ENCODE peak calls at places on chromosome 6, in five cellular contexts. One of them, this sample, is unnamed.

GRCh38 chr6:111737065-111737521 is 131.4 kb upstream of the TRAF3IP2 start:
- DNase-seq in K562: no peak
- DNase-seq in uterus: no peak
- DNase-seq in IMR-90: peak; percentile 70
- DNase-seq in right lobe of liver: no peak
- DNase-seq in this sample: no peak

GRCh38 chr6:2266845-2267244 is 21.4 kb upstream of the GMDS start:
- DNase-seq in K562: no peak
- DNase-seq in uterus: no peak
- DNase-seq in IMR-90: no peak
- DNase-seq in right lobe of liver: no peak
- DNase-seq in this sample: no peak

GRCh38 chr6:137832110-137832509 is 34.9 kb upstream of the TNFAIP3 start:
- DNase-seq in K562: peak; percentile 70
- DNase-seq in uterus: no peak
- DNase-seq in IMR-90: peak; percentile 92
- DNase-seq in right lobe of liver: no peak
- DNase-seq in this sample: no peak

GRCh38 chr6:5278571-5279120 is 17.3 kb downstream of the FARS2 start:
- DNase-seq in K562: no peak
- DNase-seq in uterus: no peak
- DNase-seq in IMR-90: no peak
- DNase-seq in right lobe of liver: no peak
- DNase-seq in this sample: no peak

GRCh38 chr6:81668615-81669047 is 83.8 kb downstream of the TENT5A start:
- DNase-seq in K562: no peak
- DNase-seq in uterus: no peak
- DNase-seq in IMR-90: no peak
- DNase-seq in right lobe of liver: no peak
- DNase-seq in this sample: no peak

GRCh38 chr6:85192186-85192585 is 257.7 kb upstream of the NT5E start:
- DNase-seq in K562: no peak
- DNase-seq in uterus: no peak
- DNase-seq in IMR-90: peak; percentile 31
- DNase-seq in right lobe of liver: no peak
- DNase-seq in this sample: no peak

GRCh38 chr6:111770263-111771083 is 102.8 kb downstream of the FYN start:
- DNase-seq in K562: no peak
- DNase-seq in uterus: no peak
- DNase-seq in IMR-90: no peak
- DNase-seq in right lobe of liver: no peak
- DNase-seq in this sample: no peak

GRCh38 chr6:33609019-33609418 is 12.1 kb upstream of the ITPR3 start:
- DNase-seq in K562: no peak
- DNase-seq in uterus: no peak
- DNase-seq in IMR-90: no peak
- DNase-seq in right lobe of liver: no peak
- DNase-seq in this sample: no peak

GRCh38 chr6:9086331-9086730 is 651.0 kb upstream of the SLC35B3 start:
- DNase-seq in K562: no peak
- DNase-seq in uterus: no peak
- DNase-seq in IMR-90: no peak
- DNase-seq in right lobe of liver: no peak
- DNase-seq in this sample: no peak

GRCh38 chr6:64252256-64252655 is 616.7 kb downstream of the PHF3 start:
- DNase-seq in K562: no peak
- DNase-seq in uterus: no peak
- DNase-seq in IMR-90: no peak
- DNase-seq in right lobe of liver: no peak
- DNase-seq in this sample: no peak

GRCh38 chr6:33790306-33790855 is 1.5 kb upstream of the LEMD2 start:
- DNase-seq in K562: no peak
- DNase-seq in uterus: no peak
- DNase-seq in IMR-90: no peak
- DNase-seq in right lobe of liver: no peak
- DNase-seq in this sample: no peak

GRCh38 chr6:144296973-144297372 is 11.8 kb downstream of the UTRN start:
- DNase-seq in K562: no peak
- DNase-seq in uterus: peak; percentile 74
- DNase-seq in IMR-90: no peak
- DNase-seq in right lobe of liver: peak; percentile 78
- DNase-seq in this sample: peak; percentile 64

GRCh38 chr6:162416845-162417537 is 310.6 kb downstream of the PRKN start:
- DNase-seq in K562: no peak
- DNase-seq in uterus: no peak
- DNase-seq in IMR-90: no peak
- DNase-seq in right lobe of liver: no peak
- DNase-seq in this sample: no peak

GRCh38 chr6:167826230-167827061 is at the start of gene AFDN:
- DNase-seq in K562: peak; percentile 85
- DNase-seq in uterus: peak; percentile 80
- DNase-seq in IMR-90: peak; percentile 21
- DNase-seq in right lobe of liver: peak; percentile 87
- DNase-seq in this sample: peak; percentile 79

GRCh38 chr6:149859938-149860337 is 4.2 kb downstream of the LRP11 start:
- DNase-seq in K562: no peak
- DNase-seq in uterus: no peak
- DNase-seq in IMR-90: no peak
- DNase-seq in right lobe of liver: no peak
- DNase-seq in this sample: no peak

GRCh38 chr6:24644377-24644776 is 1.6 kb downstream of the KIAA0319 start:
- DNase-seq in K562: no peak
- DNase-seq in uterus: no peak
- DNase-seq in IMR-90: no peak
- DNase-seq in right lobe of liver: no peak
- DNase-seq in this sample: no peak

GRCh38 chr6:140486468-140487361 is 1112.3 kb upstream of the CITED2 start:
- DNase-seq in K562: peak; percentile 25
- DNase-seq in uterus: no peak
- DNase-seq in IMR-90: peak; percentile 45
- DNase-seq in right lobe of liver: no peak
- DNase-seq in this sample: no peak

GRCh38 chr6:84524636-84525035 is 239.8 kb downstream of the TBX18 start:
- DNase-seq in K562: no peak
- DNase-seq in uterus: no peak
- DNase-seq in IMR-90: no peak
- DNase-seq in right lobe of liver: no peak
- DNase-seq in this sample: no peak

GRCh38 chr6:79686698-79687309 is 55.7 kb downstream of the SH3BGRL2 start:
- DNase-seq in K562: no peak
- DNase-seq in uterus: no peak
- DNase-seq in IMR-90: no peak
- DNase-seq in right lobe of liver: no peak
- DNase-seq in this sample: no peak

GRCh38 chr6:16635810-16636602 is 125.3 kb downstream of the ATXN1 start:
- DNase-seq in K562: no peak
- DNase-seq in uterus: no peak
- DNase-seq in IMR-90: peak; percentile 66
- DNase-seq in right lobe of liver: no peak
- DNase-seq in this sample: peak; percentile 37

GRCh38 chr6:2026133-2026532 is 219.3 kb downstream of the GMDS start:
- DNase-seq in K562: no peak
- DNase-seq in uterus: no peak
- DNase-seq in IMR-90: no peak
- DNase-seq in right lobe of liver: no peak
- DNase-seq in this sample: no peak

GRCh38 chr6:9540126-9540525 is 874.7 kb downstream of the TFAP2A start:
- DNase-seq in K562: no peak
- DNase-seq in uterus: no peak
- DNase-seq in IMR-90: peak; percentile 25
- DNase-seq in right lobe of liver: no peak
- DNase-seq in this sample: no peak

GRCh38 chr6:17448165-17448564 is 54.8 kb downstream of the CAP2 start:
- DNase-seq in K562: no peak
- DNase-seq in uterus: no peak
- DNase-seq in IMR-90: peak; percentile 53
- DNase-seq in right lobe of liver: no peak
- DNase-seq in this sample: no peak

GRCh38 chr6:101776919-101777350 is 383.4 kb downstream of the GRIK2 start:
- DNase-seq in K562: no peak
- DNase-seq in uterus: no peak
- DNase-seq in IMR-90: no peak
- DNase-seq in right lobe of liver: no peak
- DNase-seq in this sample: no peak

GRCh38 chr6:2949536-2950083 is 21.8 kb downstream of the SERPINB6 start:
- DNase-seq in K562: peak; percentile 61
- DNase-seq in uterus: no peak
- DNase-seq in IMR-90: no peak
- DNase-seq in right lobe of liver: peak; percentile 9
- DNase-seq in this sample: no peak

GRCh38 chr6:121143476-121143875 is 190.8 kb downstream of the TBC1D32 start:
- DNase-seq in K562: no peak
- DNase-seq in uterus: no peak
- DNase-seq in IMR-90: no peak
- DNase-seq in right lobe of liver: no peak
- DNase-seq in this sample: no peak

GRCh38 chr6:55388161-55388560 is 60.9 kb downstream of the GFRAL start:
- DNase-seq in K562: no peak
- DNase-seq in uterus: no peak
- DNase-seq in IMR-90: peak; percentile 88
- DNase-seq in right lobe of liver: no peak
- DNase-seq in this sample: no peak

GRCh38 chr6:52512199-52512598 is 64.7 kb downstream of the TRAM2 start:
- DNase-seq in K562: peak; percentile 65
- DNase-seq in uterus: peak; percentile 82
- DNase-seq in IMR-90: peak; percentile 88
- DNase-seq in right lobe of liver: no peak
- DNase-seq in this sample: peak; percentile 65

GRCh38 chr6:2891768-2892170 is 11.3 kb downstream of the SERPINB9 start:
- DNase-seq in K562: no peak
- DNase-seq in uterus: peak; percentile 57
- DNase-seq in IMR-90: no peak
- DNase-seq in right lobe of liver: no peak
- DNase-seq in this sample: no peak

GRCh38 chr6:154127638-154128037 is 88.6 kb downstream of the OPRM1 start:
- DNase-seq in K562: no peak
- DNase-seq in uterus: no peak
- DNase-seq in IMR-90: no peak
- DNase-seq in right lobe of liver: no peak
- DNase-seq in this sample: no peak

DNA sequence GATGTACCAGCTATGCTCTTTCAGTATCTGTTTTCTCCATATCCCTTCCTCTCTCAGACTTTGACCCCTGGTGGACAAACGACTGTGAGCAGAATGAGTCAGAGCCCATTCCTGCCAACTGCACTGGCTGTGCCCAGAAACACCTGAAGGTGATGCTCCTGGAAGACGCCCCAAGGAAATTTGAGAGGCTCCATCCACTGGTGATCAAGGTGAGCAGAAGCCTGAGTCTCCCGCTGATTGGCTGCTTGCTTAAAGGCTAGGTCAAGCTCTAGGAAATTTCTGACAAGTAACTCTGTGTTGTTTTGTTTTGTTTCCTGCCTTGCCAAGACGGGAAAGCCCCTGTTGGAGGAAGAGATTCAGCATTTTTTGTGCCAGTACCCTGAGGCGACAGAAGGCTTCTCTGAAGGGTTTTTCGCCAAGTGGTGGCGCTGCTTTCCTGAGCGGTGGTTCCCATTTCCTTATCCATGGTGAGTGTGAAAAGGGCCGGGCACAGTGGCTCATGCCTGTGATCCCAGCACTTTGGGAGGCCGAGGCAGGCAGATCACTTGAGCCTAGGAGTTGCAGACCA is 28.6 kb downstream of the C6orf89 start:
- DNase-seq in K562: no peak
- DNase-seq in uterus: no peak
- DNase-seq in IMR-90: peak; percentile 56
- DNase-seq in right lobe of liver: peak; percentile 77
- DNase-seq in this sample: peak; percentile 63
- H3K4me1 ChIP-seq in K562: no peaks in the 10 kb centered on the region
- H3K4me1 ChIP-seq in uterus: peaks cover 13% of the 10 kb centered on the region
- H3K4me1 ChIP-seq in IMR-90: peaks cover 26% of the 10 kb centered on the region
- H3K4me1 ChIP-seq in right lobe of liver: no peaks in the 10 kb centered on the region
- H3K4me1 ChIP-seq in this sample: peaks cover 34% of the 10 kb centered on the region

DNA sequence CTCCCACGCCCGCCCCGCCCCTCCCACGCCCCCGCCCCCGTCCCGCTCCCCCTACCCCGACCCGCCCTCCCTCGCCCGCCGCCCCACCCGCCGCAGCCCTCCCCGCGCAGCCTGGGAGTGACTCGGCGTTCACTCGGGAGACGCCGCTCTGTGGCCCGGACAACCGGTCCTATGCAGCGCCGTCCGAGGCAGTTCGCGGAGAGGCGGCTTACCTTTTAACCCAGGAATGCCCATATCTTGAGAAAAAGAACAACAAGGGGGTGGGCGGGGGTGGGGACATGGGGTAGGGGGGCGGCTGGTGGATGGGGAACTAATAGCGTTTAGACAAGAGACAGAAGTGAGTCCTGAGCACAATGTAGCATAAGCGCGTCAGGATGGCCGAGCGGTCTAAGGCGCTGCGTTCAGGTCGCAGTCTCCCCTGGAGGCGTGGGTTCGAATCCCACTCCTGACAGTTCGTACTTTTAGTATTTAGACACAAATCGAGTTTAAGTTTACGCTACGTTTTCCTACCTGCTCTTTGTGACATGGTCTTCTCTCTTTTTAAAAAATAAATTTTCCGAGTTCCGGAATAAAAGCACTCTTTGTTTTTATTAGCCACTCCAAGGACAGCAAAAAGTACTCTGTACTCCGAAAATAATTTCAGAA is 17.2 kb upstream of the HMGN4 start:
- DNase-seq in K562: peak; percentile 94
- DNase-seq in uterus: peak; percentile 90
- DNase-seq in IMR-90: peak; percentile 80
- DNase-seq in right lobe of liver: peak; percentile 90
- DNase-seq in this sample: peak; percentile 92
- TF ChIP-seq POLR2A in K562: no peak
- TF ChIP-seq POLR2A in uterus: no peak
- TF ChIP-seq POLR2A in IMR-90: peak; percentile 73
- TF ChIP-seq POLR2A in right lobe of liver: no peak
- TF ChIP-seq POLR2A in this sample: no peak

GRCh38 chr6:15332441-15332840 is 86.6 kb downstream of the JARID2 start:
- DNase-seq in K562: no peak
- DNase-seq in uterus: no peak
- DNase-seq in IMR-90: peak; percentile 74
- DNase-seq in right lobe of liver: no peak
- DNase-seq in this sample: no peak
- H3K4me1 ChIP-seq in K562: peaks cover 9% of the 10 kb centered on the region
- H3K4me1 ChIP-seq in uterus: no peaks in the 10 kb centered on the region
- H3K4me1 ChIP-seq in IMR-90: peaks cover 24% of the 10 kb centered on the region
- H3K4me1 ChIP-seq in right lobe of liver: no peaks in the 10 kb centered on the region
- H3K4me1 ChIP-seq in this sample: peaks cover 51% of the 10 kb centered on the region

GRCh38 chr6:14925025-14925595 is 320.8 kb upstream of the JARID2 start:
- DNase-seq in K562: no peak
- DNase-seq in uterus: no peak
- DNase-seq in IMR-90: no peak
- DNase-seq in right lobe of liver: peak; percentile 28
- DNase-seq in this sample: no peak

GRCh38 chr6:14922706-14923105 is 323.2 kb upstream of the JARID2 start:
- DNase-seq in K562: no peak
- DNase-seq in uterus: no peak
- DNase-seq in IMR-90: no peak
- DNase-seq in right lobe of liver: peak; percentile 40
- DNase-seq in this sample: no peak

GRCh38 chr6:14925627-14926026 is 320.2 kb upstream of the JARID2 start:
- DNase-seq in K562: no peak
- DNase-seq in uterus: no peak
- DNase-seq in IMR-90: peak; percentile 85
- DNase-seq in right lobe of liver: peak; percentile 35
- DNase-seq in this sample: no peak

GRCh38 chr6:14922306-14922705 is 323.6 kb upstream of the JARID2 start:
- DNase-seq in K562: no peak
- DNase-seq in uterus: no peak
- DNase-seq in IMR-90: no peak
- DNase-seq in right lobe of liver: peak; percentile 44
- DNase-seq in this sample: no peak

GRCh38 chr6:14924126-14925024 is 321.5 kb upstream of the JARID2 start:
- DNase-seq in K562: no peak
- DNase-seq in uterus: no peak
- DNase-seq in IMR-90: peak; percentile 55
- DNase-seq in right lobe of liver: peak; percentile 35
- DNase-seq in this sample: no peak
- TF ChIP-seq POLR2A in K562: no peak
- TF ChIP-seq POLR2A in uterus: no peak
- TF ChIP-seq POLR2A in IMR-90: no peak
- TF ChIP-seq POLR2A in right lobe of liver: no peak
- TF ChIP-seq POLR2A in this sample: no peak

This sample was measured in adrenal gland.